ENCODE peak calls at places on chromosomes 11 and 22, in nine cellular contexts. S, P, A, O, R, G, B, D and E are unnamed samples.

GRCh38 chr11:84901986-84902385 is 725.2 kb downstream of the DLG2 start:
- DNase-seq in O (no peak), G (no peak), R (no peak), D (no peak), S (peak; percentile 30), P (no peak), A (peak; percentile 59), B (no peak), E (no peak)

GRCh38 chr22:38850941-38851849 is 7.4 kb upstream of the NPTXR start:
- DNase-seq in B (no peak), S (no peak), G (no peak), R (peak; percentile 34), P (no peak), A (peak; percentile 72), D (no peak), O (peak; percentile 44), E (no peak)

GRCh38 chr22:31945478-31945815 is 1.1 kb downstream of the YWHAH start:
- DNase-seq in A (no peak), O (no peak), R (no peak), G (no peak), D (no peak), P (no peak), S (no peak), B (no peak), E (no peak)

GRCh38 chr11:113664069-113664980 is 41.8 kb downstream of the TMPRSS5 start:
- DNase-seq in G (no peak), B (no peak), A (peak; percentile 64), S (no peak), O (peak; percentile 82), R (no peak), P (no peak), D (no peak), E (no peak)

GRCh38 chr11:105100976-105101630 is 38.5 kb downstream of the CARD18 start:
- DNase-seq in P (no peak), R (no peak), G (no peak), S (no peak), A (no peak), B (no peak), D (no peak), O (no peak), E (no peak)

GRCh38 chr11:78840190-78840589 is 265.5 kb upstream of the NARS2 start:
- DNase-seq in O (no peak), R (no peak), P (no peak), G (no peak), A (peak; percentile 11), S (no peak), B (no peak), D (no peak), E (no peak)

GRCh38 chr11:27485930-27486773 is 13.6 kb upstream of the LGR4 start:
- DNase-seq in D (no peak), S (peak; percentile 64), P (no peak), O (peak; percentile 64), A (peak; percentile 80), G (no peak), R (no peak), B (no peak), E (no peak)

GRCh38 chr11:72758304-72758689 is 6.1 kb upstream of the ARAP1 start:
- DNase-seq in A (peak; percentile 83), S (no peak), O (peak; percentile 81), G (no peak), B (no peak), R (no peak), P (no peak), D (no peak), E (no peak)

GRCh38 chr11:120645639-120646038 is 134.1 kb downstream of the GRIK4 start:
- DNase-seq in R (no peak), B (no peak), O (no peak), P (no peak), G (no peak), A (no peak), S (no peak), D (peak; percentile 89), E (no peak)

GRCh38 chr11:128884703-128885338 is 6.3 kb upstream of the KCNJ5 start:
- DNase-seq in G (no peak), D (no peak), S (peak; percentile 82), A (peak; percentile 79), B (no peak), R (no peak), O (peak; percentile 45), P (peak; percentile 61), E (peak; percentile 72)

GRCh38 chr11:69218271-69218682 is 62.5 kb downstream of the SMIM38 start:
- DNase-seq in D (peak; percentile 20), B (peak; percentile 63), P (no peak), O (no peak), A (no peak), R (no peak), G (no peak), S (no peak), E (no peak)

GRCh38 chr11:1827095-1827797 is 7.5 kb upstream of the SYT8 start:
- DNase-seq in S (no peak), O (peak; percentile 66), A (peak; percentile 82), G (no peak), R (peak; percentile 84), P (no peak), D (no peak), B (peak; percentile 95), E (peak; percentile 90)

GRCh38 chr11:28461846-28462245 is 353.7 kb downstream of the METTL15 start:
- DNase-seq in G (no peak), D (no peak), O (no peak), A (peak; percentile 72), S (no peak), B (no peak), P (no peak), R (no peak), E (no peak)

GRCh38 chr11:68525930-68526329 is 65.4 kb downstream of the PPP6R3 start:
- DNase-seq in O (peak; percentile 20), B (no peak), G (no peak), R (no peak), D (no peak), P (no peak), S (no peak), A (peak; percentile 51), E (no peak)

GRCh38 chr11:58905141-58905715 is 34.1 kb upstream of the GLYATL1 start:
- DNase-seq in P (peak; percentile 47), O (peak; percentile 56), G (peak; percentile 68), D (peak; percentile 72), S (peak; percentile 45), A (peak; percentile 63), R (peak; percentile 71), B (no peak), E (no peak)
- TF ChIP-seq CTCF in P (no peak), O (peak; percentile 45), G (no peak), D (no peak), S (no peak), A (no peak), R (no peak), B (no peak), E (no peak)

DNA sequence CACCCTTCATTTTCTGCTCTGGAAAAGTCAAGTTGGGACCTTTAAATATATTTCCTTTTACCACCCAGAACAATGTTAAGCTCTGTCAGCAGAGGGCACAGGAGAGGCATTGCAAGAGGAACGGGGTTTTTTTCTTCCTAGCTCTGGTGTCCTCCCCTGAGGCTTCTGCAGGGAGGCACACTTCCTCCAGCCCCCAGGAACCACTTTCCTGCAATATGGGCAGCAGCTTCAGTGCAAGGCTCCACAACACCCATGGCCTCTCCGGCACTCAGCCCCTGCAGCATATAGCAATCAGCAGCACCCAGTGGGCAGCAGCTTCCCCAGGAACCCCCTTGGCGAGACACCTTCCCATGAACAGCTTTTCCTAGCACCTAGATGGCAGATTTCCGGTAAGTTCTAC is 101.4 kb downstream of the SYT9 start:
- DNase-seq in R (no peak), S (peak; percentile 26), O (peak; percentile 10), G (no peak), B (no peak), P (peak; percentile 8), A (peak; percentile 25), D (peak; percentile 64), E (no peak)
- TF ChIP-seq CTCF in R (peak; percentile 20), S (peak; percentile 45), O (peak; percentile 67), G (no peak), B (peak; percentile 45), P (peak; percentile 32), A (peak; percentile 42), D (peak; percentile 78), E (no peak)

GRCh38 chr11:12556155-12556554 is 118.1 kb upstream of the TEAD1 start:
- DNase-seq in G (peak; percentile 59), B (no peak), R (no peak), D (no peak), S (no peak), A (peak; percentile 58), O (no peak), P (no peak), E (no peak)
- TF ChIP-seq CTCF in G (no peak), B (no peak), R (no peak), D (no peak), S (no peak), A (no peak), O (no peak), P (no peak), E (no peak)

GRCh38 chr11:506238-506949 is 648 bp downstream of the RNH1 start:
- DNase-seq in R (peak; percentile 100), O (peak; percentile 94), B (peak; percentile 99), S (peak; percentile 98), A (peak; percentile 98), D (peak; percentile 98), P (peak; percentile 97), G (peak; percentile 97), E (peak; percentile 98)
- TF ChIP-seq CTCF in R (no peak), O (peak; percentile 27), B (peak; percentile 14), S (no peak), A (no peak), D (peak; percentile 12), P (no peak), G (no peak), E (no peak)